ENCODE peak calls at places on chromosome 21, in seven cellular contexts. M, X, I, J, G, V and R are unnamed samples. For H3K4me1, the result is how much of the 10 kb centered on the place peaks cover.

GRCh38 chr21:18951291-18952038 is 547.9 kb upstream of the TMPRSS15 start:
- DNase-seq in M (peak), X (no peak), I (no peak), J (no peak), G (no peak), V (no peak), R (no peak)

GRCh38 chr21:26844258-26845065 is 747 bp downstream of the ADAMTS1 start:
- DNase-seq in M (no peak), X (no peak), I (no peak), J (no peak), G (no peak), V (no peak), R (no peak)

GRCh38 chr21:15014220-15014619 is 50.6 kb downstream of the NRIP1 start:
- DNase-seq in M (no peak), X (no peak), I (no peak), J (no peak), G (no peak), V (no peak), R (no peak)

GRCh38 chr21:14889080-14889805 is 175.6 kb downstream of the NRIP1 start:
- DNase-seq in M (no peak), X (no peak), I (no peak), J (no peak), G (no peak), V (no peak), R (no peak)

GRCh38 chr21:42671778-42672593 is 18.6 kb downstream of the PDE9A start:
- DNase-seq in M (no peak), X (no peak), I (no peak), J (no peak), G (no peak), V (no peak), R (no peak)

GRCh38 chr21:42513985-42514882 is 582 bp downstream of the SLC37A1 start:
- DNase-seq in M (no peak), X (no peak), I (no peak), J (peak), G (peak), V (no peak), R (peak)

GRCh38 chr21:27346041-27346448 is 379.2 kb upstream of the ADAMTS5 start:
- DNase-seq in M (no peak), X (no peak), I (no peak), J (no peak), G (no peak), V (no peak), R (no peak)

GRCh38 chr21:42678118-42678430 is 24.7 kb downstream of the PDE9A start:
- DNase-seq in M (no peak), X (no peak), I (no peak), J (no peak), G (no peak), V (no peak), R (no peak)

GRCh38 chr21:8988696-8989095 is 1532.7 kb upstream of the TPTE start:
- DNase-seq in M (peak), X (no peak), I (no peak), J (no peak), G (no peak), V (no peak), R (no peak)

GRCh38 chr21:14956826-14957225 is 108.0 kb downstream of the NRIP1 start:
- DNase-seq in M (no peak), X (no peak), I (no peak), J (no peak), G (no peak), V (no peak), R (no peak)

GRCh38 chr21:15552914-15553491 is 176.8 kb upstream of the USP25 start:
- DNase-seq in M (no peak), X (no peak), I (no peak), J (no peak), G (no peak), V (no peak), R (no peak)

GRCh38 chr21:31222142-31222541 is 121.9 kb downstream of the TIAM1 start:
- DNase-seq in M (no peak), X (no peak), I (no peak), J (no peak), G (no peak), V (no peak), R (no peak)

GRCh38 chr21:42578034-42578433 is 64.4 kb downstream of the SLC37A1 start:
- DNase-seq in M (no peak), X (peak), I (no peak), J (no peak), G (peak), V (no peak), R (no peak)

GRCh38 chr21:41167348-41168342 is at the start of gene BACE2:
- DNase-seq in M (no peak), X (peak), I (no peak), J (peak), G (peak), V (no peak), R (no peak)

GRCh38 chr21:34052171-34052570 is 21.2 kb upstream of the MRPS6 start:
- DNase-seq in M (no peak), X (no peak), I (no peak), J (no peak), G (no peak), V (no peak), R (no peak)

GRCh38 chr21:41536076-41536826 is 28.3 kb upstream of the TMPRSS2 start:
- DNase-seq in M (no peak), X (peak), I (no peak), J (peak), G (peak), V (no peak), R (no peak)

GRCh38 chr21:14554948-14555347 is 8.8 kb upstream of the SAMSN1 start:
- DNase-seq in M (no peak), X (no peak), I (no peak), J (no peak), G (no peak), V (no peak), R (no peak)

GRCh38 chr21:20996421-20997307 is 1.5 kb upstream of the NCAM2 start:
- DNase-seq in M (no peak), X (no peak), I (no peak), J (no peak), G (no peak), V (no peak), R (no peak)

GRCh38 chr21:41830145-41830707 is 48.9 kb downstream of the PRDM15 start:
- DNase-seq in M (no peak), X (no peak), I (no peak), J (no peak), G (no peak), V (no peak), R (no peak)

GRCh38 chr21:39715804-39716397 is 29.1 kb upstream of the IGSF5 start:
- DNase-seq in M (no peak), X (no peak), I (peak), J (peak), G (peak), V (no peak), R (no peak)

GRCh38 chr21:31248598-31248997 is 95.5 kb downstream of the TIAM1 start:
- DNase-seq in M (no peak), X (no peak), I (no peak), J (no peak), G (no peak), V (no peak), R (no peak)

GRCh38 chr21:39911792-39912191 is 44.6 kb downstream of the PCP4 start:
- DNase-seq in M (no peak), X (no peak), I (no peak), J (no peak), G (no peak), V (no peak), R (no peak)

GRCh38 chr21:46121286-46122221 is 23.6 kb downstream of the COL6A2 start:
- DNase-seq in M (no peak), X (peak), I (no peak), J (peak), G (peak), V (no peak), R (no peak)

GRCh38 chr21:42010507-42011493 is 640 bp upstream of the ZBTB21 start:
- DNase-seq in M (no peak), X (no peak), I (no peak), J (no peak), G (peak), V (no peak), R (no peak)

GRCh38 chr21:33402011-33402979 is 918 bp upstream of the IFNGR2 start:
- DNase-seq in M (no peak), X (peak), I (no peak), J (peak), G (peak), V (no peak), R (peak)

GRCh38 chr21:26710155-26710554 is 135.1 kb downstream of the ADAMTS1 start:
- DNase-seq in M (no peak), X (no peak), I (no peak), J (no peak), G (no peak), V (no peak), R (no peak)

GRCh38 chr21:33760641-33761103 is 118.4 kb downstream of the ITSN1 start:
- DNase-seq in M (no peak), X (no peak), I (no peak), J (no peak), G (no peak), V (no peak), R (no peak)

GRCh38 chr21:32687946-32688345 is 39.9 kb downstream of the SYNJ1 start:
- DNase-seq in M (no peak), X (no peak), I (no peak), J (no peak), G (no peak), V (no peak), R (no peak)

GRCh38 chr21:43355196-43355924 is 71.6 kb downstream of the SIK1 start:
- DNase-seq in M (no peak), X (no peak), I (no peak), J (no peak), G (no peak), V (no peak), R (no peak)

GRCh38 chr21:25717491-25718139 is 17.1 kb downstream of the ATP5PF start:
- DNase-seq in M (no peak), X (no peak), I (no peak), J (no peak), G (no peak), V (no peak), R (no peak)

GRCh38 chr21:34880401-34880800 is 168.7 kb downstream of the RUNX1 start:
- DNase-seq in M (no peak), X (no peak), I (no peak), J (no peak), G (no peak), V (no peak), R (no peak)

GRCh38 chr21:41630917-41631316 is 123.0 kb upstream of the TMPRSS2 start:
- DNase-seq in M (no peak), X (no peak), I (no peak), J (no peak), G (no peak), V (no peak), R (no peak)

GRCh38 chr21:32463889-32464300 is 51.4 kb downstream of the EVA1C start:
- DNase-seq in M (peak), X (no peak), I (peak), J (no peak), G (no peak), V (no peak), R (no peak)

GRCh38 chr21:42218836-42219605 is at the start of gene ABCG1:
- DNase-seq in M (no peak), X (no peak), I (no peak), J (peak), G (peak), V (no peak), R (no peak)

GRCh38 chr21:17726047-17726446 is 93.1 kb downstream of the C21orf91 start:
- DNase-seq in M (no peak), X (no peak), I (peak), J (no peak), G (no peak), V (no peak), R (no peak)

GRCh38 chr21:15725949-15726348 is 3.8 kb upstream of the USP25 start:
- DNase-seq in M (no peak), X (no peak), I (no peak), J (no peak), G (no peak), V (no peak), R (no peak)

GRCh38 chr21:38272215-38272614 is 15.4 kb downstream of the KCNJ15 start:
- DNase-seq in M (no peak), X (no peak), I (no peak), J (no peak), G (peak), V (no peak), R (no peak)
- H3K4me1 ChIP-seq in M (under half), X (under half), I (under half), J (under half), G (under half), V (under half), R (half or more)

GRCh38 chr21:44492572-44493385 is 37.5 kb downstream of the LRRC3 start:
- DNase-seq in M (no peak), X (no peak), I (no peak), J (no peak), G (no peak), V (no peak), R (no peak)
- TF ChIP-seq POLR2AphosphoS5 in M (no peak), X (no peak), I (no peak), J (no peak), G (no peak), V (no peak), R (no peak)

DNA sequence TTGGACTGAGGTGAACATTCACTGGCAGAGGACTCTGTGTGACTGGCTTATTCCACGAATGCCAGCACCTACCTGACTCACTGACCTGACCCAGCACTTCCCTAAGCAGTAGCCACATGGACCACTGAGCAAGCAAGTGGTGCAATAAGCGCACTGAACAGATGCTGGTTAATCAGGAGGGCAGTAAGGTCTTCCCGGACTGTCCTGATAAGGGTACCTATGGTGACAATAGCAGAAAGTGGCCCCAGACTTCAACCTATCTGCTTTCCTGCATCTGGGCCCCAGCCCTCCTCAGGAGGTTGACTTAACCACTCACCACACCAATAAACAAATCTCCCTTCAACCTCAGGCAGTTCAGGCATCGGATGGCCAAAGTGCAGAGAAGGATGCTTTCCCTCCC is 65.7 kb downstream of the SETD4 start:
- DNase-seq in M (no peak), X (no peak), I (no peak), J (no peak), G (no peak), V (no peak), R (no peak)
- H3K4me3 ChIP-seq in M (no peak), X (no peak), I (no peak), J (no peak), G (no peak), V (no peak), R (no peak)

GRCh38 chr21:45108034-45108790 is 33.8 kb downstream of the ADARB1 start:
- DNase-seq in M (no peak), X (no peak), I (no peak), J (no peak), G (no peak), V (no peak), R (no peak)

GRCh38 chr21:45103966-45104520 is 29.7 kb downstream of the ADARB1 start:
- DNase-seq in M (no peak), X (no peak), I (no peak), J (no peak), G (no peak), V (no peak), R (no peak)

GRCh38 chr21:45104560-45104959 is 30.2 kb downstream of the ADARB1 start:
- DNase-seq in M (no peak), X (peak), I (no peak), J (peak), G (peak), V (no peak), R (no peak)

GRCh38 chr21:45108808-45109800 is 34.7 kb downstream of the ADARB1 start:
- DNase-seq in M (no peak), X (no peak), I (no peak), J (no peak), G (no peak), V (no peak), R (no peak)

DNA sequence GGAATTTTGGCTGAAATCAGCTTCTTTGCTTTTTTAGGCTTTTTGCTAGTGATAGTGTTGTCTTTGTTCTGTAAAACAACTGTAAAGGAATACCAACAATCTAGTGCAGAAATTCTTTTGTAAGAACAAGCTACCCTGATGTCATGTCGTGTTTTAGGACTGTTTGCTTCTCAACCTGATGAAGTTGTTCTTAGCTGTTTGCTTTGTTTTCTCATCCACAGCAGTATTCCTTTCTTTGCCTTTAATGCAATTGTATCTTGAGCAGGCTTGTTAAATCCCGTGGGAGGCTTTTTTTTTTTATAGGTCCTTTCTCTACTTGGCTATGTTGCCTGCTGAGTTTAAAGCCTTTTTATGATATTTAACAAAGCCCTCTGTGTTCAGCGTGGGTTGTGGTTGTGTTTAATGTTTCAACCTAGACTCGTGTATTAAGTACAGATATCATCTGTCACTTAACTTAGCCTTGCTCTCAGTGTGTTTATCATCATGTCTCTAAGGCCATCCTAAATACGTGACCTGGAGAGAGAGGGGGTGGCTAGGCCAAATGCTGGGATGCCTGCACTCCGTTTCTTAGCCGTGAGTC is 31.6 kb downstream of the ADARB1 start:
- DNase-seq in M (no peak), X (no peak), I (no peak), J (no peak), G (no peak), V (no peak), R (no peak)
- H3K4me1 ChIP-seq in M (under half), X (under half), I (under half), J (half or more), G (half or more), V (under half), R (half or more)

GRCh38 chr21:28442624-28443023 is 550.1 kb downstream of the LTN1 start:
- DNase-seq in M (no peak), X (no peak), I (no peak), J (no peak), G (no peak), V (no peak), R (no peak)

GRCh38 chr21:28445081-28445830 is 547.4 kb downstream of the LTN1 start:
- DNase-seq in M (no peak), X (no peak), I (no peak), J (no peak), G (no peak), V (no peak), R (no peak)

GRCh38 chr21:28442085-28442484 is 550.6 kb downstream of the LTN1 start:
- DNase-seq in M (no peak), X (no peak), I (no peak), J (no peak), G (no peak), V (no peak), R (no peak)

GRCh38 chr21:28444567-28444966 is 548.1 kb downstream of the LTN1 start:
- DNase-seq in M (no peak), X (no peak), I (no peak), J (no peak), G (no peak), V (no peak), R (no peak)

DNA sequence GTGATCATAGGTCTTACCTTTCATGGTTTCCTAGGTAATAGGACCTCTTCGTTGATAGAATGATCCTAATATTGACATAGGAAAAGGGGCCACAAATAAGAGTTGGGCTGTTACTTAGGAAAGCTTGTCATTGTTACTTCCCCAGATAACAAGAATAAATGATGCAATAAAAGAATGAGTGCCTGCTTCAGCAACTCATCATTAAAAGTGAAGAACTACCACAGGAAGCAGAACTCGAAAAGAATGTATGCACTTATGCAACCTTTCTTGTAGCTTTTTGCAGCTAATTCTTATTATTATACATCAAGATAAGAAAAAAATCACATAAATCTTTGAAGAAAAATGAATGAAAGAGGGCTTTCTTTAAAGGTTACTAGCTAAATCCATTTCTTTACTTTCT is 548.5 kb downstream of the LTN1 start:
- DNase-seq in M (no peak), X (no peak), I (no peak), J (no peak), G (no peak), V (no peak), R (no peak)
- TF ChIP-seq POLR2AphosphoS5 in M (no peak), X (no peak), I (no peak), J (no peak), G (no peak), V (no peak), R (no peak)